ENCODE peak calls at places on chromosomes 5 and 9, in seven cellular contexts. E is fibroblast of lung, C is psoas muscle, I is nephron progenitor cell, B is AG10803, H is left lung, T is brain microvascular endothelial cell. W is an unnamed sample.

GRCh38 chr5:88881566-88881965 is 1.4 kb downstream of the MEF2C start:
- DNase-seq in B (peak), E (no peak), I (no peak), C (no peak), T (no peak), H (no peak), W (no peak)

GRCh38 chr9:124062172-124062571 is 50.6 kb downstream of the LHX2 start:
- DNase-seq in C (no peak), T (no peak), E (no peak), B (no peak), H (no peak), I (no peak), W (no peak)

GRCh38 chr5:110414360-110414759 is 312.1 kb downstream of the TMEM232 start:
- DNase-seq in C (no peak), I (no peak), T (peak), E (peak), B (peak), H (no peak), W (peak)

GRCh38 chr9:129174724-129175514 is 3.1 kb downstream of the IER5L start:
- DNase-seq in E (peak), H (peak), C (peak), I (peak), B (peak), T (peak), W (peak)

GRCh38 chr9:88420227-88420626 is 32.0 kb downstream of the SPIN1 start:
- DNase-seq in I (no peak), T (no peak), C (no peak), B (peak), H (no peak), E (no peak), W (no peak)

GRCh38 chr5:175264406-175264805 is 179.6 kb downstream of the DRD1 start:
- DNase-seq in E (no peak), T (no peak), C (no peak), I (no peak), B (no peak), H (no peak), W (no peak)

GRCh38 chr5:19498852-19499251 is 489.1 kb downstream of the CDH18 start:
- DNase-seq in C (no peak), E (no peak), I (no peak), B (no peak), H (no peak), T (no peak), W (no peak)

GRCh38 chr9:14058078-14058688 is 255.8 kb downstream of the NFIB start:
- DNase-seq in B (no peak), E (no peak), T (no peak), C (no peak), H (no peak), I (no peak), W (no peak)

GRCh38 chr9:103037508-103038477 is 42.7 kb downstream of the CYLC2 start:
- DNase-seq in H (no peak), I (no peak), E (peak), C (no peak), T (peak), B (no peak), W (no peak)

GRCh38 chr5:92917044-92917443 is 664.0 kb downstream of the NR2F1-AS1 start:
- DNase-seq in I (no peak), H (no peak), T (peak), C (no peak), B (peak), E (peak), W (no peak)

GRCh38 chr9:2853517-2853916 is 9.6 kb upstream of the PUM3 start:
- DNase-seq in H (no peak), I (no peak), T (no peak), B (no peak), E (no peak), C (no peak), W (no peak)

GRCh38 chr9:120413121-120414048 is 166.6 kb downstream of the CDK5RAP2 start:
- DNase-seq in C (no peak), I (no peak), H (no peak), T (no peak), E (no peak), B (no peak), W (no peak)

GRCh38 chr5:74953961-74954720 is 88.0 kb upstream of the FAM169A start:
- DNase-seq in B (peak), H (no peak), T (peak), C (no peak), E (peak), I (no peak), W (peak)

GRCh38 chr9:134071149-134071548 is 3.3 kb upstream of the BRD3 start:
- DNase-seq in C (no peak), E (no peak), B (no peak), I (no peak), T (no peak), H (no peak), W (no peak)

GRCh38 chr5:149455889-149456409 is 76.9 kb upstream of the IL17B start:
- DNase-seq in B (peak), I (no peak), H (no peak), E (peak), C (peak), T (peak), W (peak)

GRCh38 chr5:135214897-135215616 is 181.0 kb upstream of the PITX1 start:
- DNase-seq in B (peak), E (no peak), H (no peak), I (no peak), T (no peak), C (no peak), W (peak)

GRCh38 chr9:13901176-13901575 is 412.8 kb downstream of the NFIB start:
- DNase-seq in H (no peak), I (no peak), C (no peak), T (no peak), E (no peak), B (no peak), W (no peak)

GRCh38 chr5:173880306-173880985 is 7.7 kb upstream of the CPEB4 start:
- DNase-seq in C (no peak), B (peak), E (peak), H (no peak), T (peak), I (no peak), W (peak)

GRCh38 chr5:117084052-117084451 is 509.4 kb upstream of the SEMA6A start:
- DNase-seq in E (no peak), B (no peak), I (no peak), T (no peak), C (no peak), H (no peak), W (no peak)

GRCh38 chr5:124605516-124605915 is 140.9 kb downstream of the ZNF608 start:
- DNase-seq in H (no peak), E (peak), T (no peak), I (no peak), B (no peak), C (peak), W (no peak)

GRCh38 chr5:74950836-74951515 is 84.8 kb upstream of the FAM169A start:
- DNase-seq in T (peak), E (peak), C (no peak), I (no peak), H (no peak), B (peak), W (peak)

GRCh38 chr9:99433555-99433954 is 211.5 kb downstream of the SEC61B start:
- DNase-seq in T (peak), C (peak), B (peak), H (peak), I (no peak), E (peak), W (peak)

GRCh38 chr5:39138892-39139291 is 64.7 kb upstream of the RICTOR start:
- DNase-seq in T (peak), I (no peak), H (no peak), B (peak), E (peak), C (no peak), W (peak)

GRCh38 chr5:143646961-143647360 is 165.0 kb upstream of the HMHB1 start:
- DNase-seq in B (no peak), I (no peak), T (no peak), H (peak), C (no peak), E (no peak), W (no peak)

GRCh38 chr5:97355775-97356174 is 172.7 kb upstream of the RIOK2 start:
- DNase-seq in B (no peak), C (no peak), E (no peak), T (no peak), H (no peak), I (no peak), W (no peak)

GRCh38 chr9:123876750-123877149 is 53.2 kb downstream of the DENND1A start:
- DNase-seq in B (no peak), I (no peak), C (no peak), E (no peak), T (no peak), H (no peak), W (no peak)

GRCh38 chr5:16229357-16229940 is 49.9 kb upstream of the MARCHF11 start:
- DNase-seq in C (no peak), B (no peak), T (no peak), H (no peak), I (no peak), E (no peak), W (no peak)

GRCh38 chr5:169435506-169436230 is 134.7 kb upstream of the SLIT3 start:
- DNase-seq in T (no peak), H (no peak), I (no peak), B (peak), E (peak), C (no peak), W (peak)

GRCh38 chr9:124707667-124708066 is 63.4 kb downstream of the NR6A1 start:
- DNase-seq in H (no peak), E (peak), T (no peak), B (no peak), C (no peak), I (no peak), W (no peak)

GRCh38 chr5:143140492-143141231 is 262.8 kb downstream of the NR3C1 start:
- DNase-seq in E (no peak), C (no peak), I (no peak), T (no peak), H (no peak), B (no peak), W (no peak)

GRCh38 chr9:9108641-9109040 is 1309.1 kb upstream of the DMAC1 start:
- DNase-seq in I (no peak), E (no peak), T (no peak), B (no peak), C (no peak), H (no peak), W (no peak)

GRCh38 chr5:11602298-11602697 is 301.9 kb downstream of the CTNND2 start:
- DNase-seq in H (no peak), I (no peak), B (no peak), T (no peak), C (no peak), E (no peak), W (no peak)

GRCh38 chr9:128718047-128718446 is 5.9 kb downstream of the ZDHHC12 start:
- DNase-seq in C (no peak), H (peak), E (no peak), I (no peak), B (no peak), T (no peak), W (no peak)

GRCh38 chr5:139108056-139108811 is 89.9 kb downstream of the SIL1 start:
- DNase-seq in H (no peak), I (no peak), T (peak), E (peak), C (no peak), B (peak), W (peak)

GRCh38 chr9:77865385-77865784 is 166.2 kb downstream of the GNAQ start:
- DNase-seq in B (no peak), I (no peak), E (no peak), T (no peak), H (no peak), C (no peak), W (no peak)

GRCh38 chr9:76459691-76460635 is 981 bp downstream of the GCNT1 start:
- DNase-seq in H (peak), E (peak), C (peak), T (peak), I (peak), B (peak), W (peak)

GRCh38 chr5:28780083-28780692 is 1741.8 kb upstream of the CDH9 start:
- DNase-seq in C (no peak), I (no peak), T (no peak), H (no peak), B (no peak), E (no peak), W (no peak)

DNA sequence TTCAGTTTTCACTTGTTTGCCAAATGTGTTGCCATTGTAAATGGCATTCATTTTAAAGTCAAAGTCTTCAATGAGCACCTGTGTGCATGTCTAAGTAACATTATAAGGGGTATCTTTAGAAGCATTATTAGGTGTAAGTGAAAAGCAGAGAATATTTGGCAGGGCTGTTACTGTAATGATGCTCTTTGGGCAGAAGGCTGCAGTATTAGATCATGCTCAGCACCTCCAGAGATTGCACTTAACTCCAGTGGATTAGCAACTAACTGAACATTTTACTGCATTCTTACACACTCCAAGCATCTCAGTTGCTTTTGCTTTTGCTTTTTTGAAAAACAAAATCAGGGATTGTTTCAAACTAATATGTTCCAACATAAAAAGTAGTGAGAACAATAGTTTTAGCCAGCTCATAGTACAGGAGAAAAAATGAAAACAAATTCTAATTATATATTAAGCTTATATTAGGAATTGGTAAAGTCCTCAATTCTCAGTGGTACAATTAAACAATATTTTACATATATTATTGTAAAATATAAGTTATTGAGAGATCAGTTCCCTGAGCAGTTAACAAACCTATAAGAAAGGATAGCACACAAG is 1740.9 kb upstream of the CDH9 start:
- DNase-seq in I (no peak), B (no peak), C (no peak), T (peak), H (no peak), E (peak), W (no peak)
- TF ChIP-seq CTCF in I (peak), B (no peak), C (no peak), T (peak), H (no peak), E (no peak), W (no peak)

DNA sequence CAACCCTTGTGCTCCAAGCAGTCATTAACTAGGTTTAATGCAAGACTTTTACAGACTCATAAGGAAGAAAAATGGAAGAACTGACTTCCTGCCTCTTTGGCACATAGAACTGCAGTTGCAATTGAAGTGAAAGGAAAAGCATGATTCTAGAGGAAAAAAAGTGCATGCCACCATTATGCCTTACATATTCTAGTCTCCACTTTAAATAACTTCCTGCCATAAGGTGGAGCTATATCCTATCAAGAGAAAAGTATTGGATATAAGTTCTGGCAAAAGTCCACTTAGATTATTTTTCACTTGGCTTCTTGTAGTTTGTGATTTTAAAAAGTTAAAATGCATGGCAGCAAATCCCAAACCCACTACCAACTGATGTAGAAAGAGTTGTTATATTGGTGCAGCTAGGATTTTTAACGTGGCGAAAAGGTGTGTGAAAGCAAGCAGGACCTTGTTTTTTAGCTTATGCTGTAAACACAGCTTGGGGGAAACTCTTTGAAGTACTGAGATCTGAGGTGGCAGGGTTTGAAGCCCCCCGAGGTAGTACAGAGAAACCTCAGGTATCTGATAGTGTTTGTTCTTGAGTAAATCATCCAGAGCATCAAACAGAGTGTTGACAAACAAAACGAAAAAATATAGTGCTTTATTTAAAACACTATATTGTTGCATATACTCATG is 117.9 kb downstream of the ANXA1 start:
- DNase-seq in B (peak), C (no peak), T (no peak), H (no peak), E (peak), I (no peak), W (peak)
- TF ChIP-seq CTCF in B (peak), C (no peak), T (peak), H (no peak), E (peak), I (peak), W (no peak)

DNA sequence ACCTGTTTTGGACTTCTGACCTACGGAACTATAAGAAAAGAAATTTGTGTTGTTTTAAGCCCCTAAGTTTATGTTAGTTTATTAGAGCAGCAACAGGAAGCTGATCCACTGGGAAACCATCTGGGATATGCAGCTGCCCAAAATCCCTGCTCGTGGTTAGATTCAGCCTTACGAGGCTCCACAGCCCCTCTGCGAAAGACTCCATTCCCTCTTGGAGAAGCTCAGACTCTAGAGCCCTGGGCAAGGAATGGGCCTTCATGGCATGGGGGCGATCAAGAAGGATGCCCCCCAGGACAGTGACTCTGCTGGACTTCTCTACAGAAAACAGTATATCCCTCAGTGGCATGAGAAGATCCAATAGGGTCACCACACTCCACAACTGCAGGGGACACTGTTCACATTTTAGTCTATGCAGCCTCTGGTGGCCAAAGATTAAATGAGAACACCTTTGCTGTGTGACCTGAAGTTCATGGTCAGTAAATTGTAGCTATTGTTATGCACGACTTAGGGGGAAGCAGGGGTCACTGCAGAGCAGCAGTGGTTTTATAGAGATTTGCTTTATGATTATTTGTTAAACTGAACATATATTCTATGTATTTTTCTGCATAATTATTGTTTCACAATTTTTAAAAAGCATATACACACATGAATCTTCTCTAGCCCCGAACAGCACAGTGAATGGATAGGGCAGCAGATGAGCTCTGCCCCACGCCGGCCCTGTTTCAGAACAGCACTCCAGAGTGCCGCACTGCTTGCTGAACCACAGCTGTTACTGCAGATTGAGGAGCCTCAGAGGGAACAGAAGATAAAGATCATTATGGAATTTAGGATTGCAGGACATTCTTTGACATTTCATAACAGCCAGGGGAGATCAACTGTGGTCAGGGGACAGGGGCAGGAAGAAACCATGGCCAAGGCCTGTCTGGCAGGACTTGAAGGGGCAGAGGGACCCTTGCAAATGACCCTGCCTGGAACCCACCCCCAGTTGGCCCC is 20.9 kb downstream of the IRF1 start:
- DNase-seq in H (no peak), B (peak), T (no peak), E (no peak), I (no peak), C (no peak), W (no peak)
- TF ChIP-seq CTCF in H (no peak), B (no peak), T (peak), E (peak), I (no peak), C (no peak), W (no peak)

GRCh38 chr5:41517909-41518308 is 7.5 kb upstream of the PLCXD3 start:
- DNase-seq in B (peak), H (no peak), C (no peak), E (peak), I (no peak), T (no peak), W (no peak)

GRCh38 chr5:41522193-41522786 is 11.9 kb upstream of the PLCXD3 start:
- DNase-seq in C (no peak), B (no peak), T (no peak), I (no peak), E (no peak), H (no peak), W (no peak)

GRCh38 chr5:41524174-41524573 is 13.8 kb upstream of the PLCXD3 start:
- DNase-seq in C (no peak), H (no peak), I (peak), T (no peak), B (no peak), E (no peak), W (no peak)

GRCh38 chr5:41519801-41520200 is 9.4 kb upstream of the PLCXD3 start:
- DNase-seq in H (peak), T (no peak), I (no peak), E (no peak), B (no peak), C (no peak), W (no peak)
- TF ChIP-seq CTCF in H (no peak), T (no peak), I (no peak), E (peak), B (no peak), C (no peak), W (peak)

DNA sequence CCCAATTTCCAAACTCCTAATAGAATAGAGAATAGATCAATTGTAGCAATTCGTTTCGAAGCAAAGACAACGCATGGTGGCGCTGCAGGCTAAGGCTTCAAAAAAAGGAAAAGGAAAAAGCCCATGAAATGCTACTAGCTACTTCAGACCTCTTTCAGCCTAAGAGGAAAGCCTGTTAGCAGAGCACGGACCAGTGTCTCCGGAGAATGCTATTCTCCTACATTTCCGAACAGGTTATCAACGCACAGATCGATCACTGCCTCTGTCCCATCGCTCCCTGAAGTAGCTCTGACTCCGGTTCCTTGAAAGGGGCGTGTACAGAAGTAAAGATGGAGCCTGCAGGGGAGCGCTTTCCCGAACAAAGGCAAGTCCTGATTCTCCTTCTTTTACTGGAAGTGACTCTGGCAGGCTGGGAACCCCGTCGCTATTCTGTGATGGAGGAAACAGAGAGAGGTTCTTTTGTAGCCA is at the start of gene PCDHB15:
- DNase-seq in C (no peak), B (no peak), H (no peak), T (no peak), I (peak), E (no peak), W (peak)
- TF ChIP-seq CTCF in C (no peak), B (no peak), H (no peak), T (no peak), I (peak), E (peak), W (no peak)

GRCh38 chr5:6766558-6767191 is 53.4 kb downstream of the TENT4A start:
- DNase-seq in C (peak), T (peak), E (peak), H (peak), I (no peak), B (peak), W (peak)
- TF ChIP-seq CTCF in C (no peak), T (no peak), E (no peak), H (no peak), I (no peak), B (no peak), W (no peak)